ENCODE peak calls at places on chromosomes 6 and 20, in eight cellular contexts. O is posterior cingulate gyrus; Q is ACHN; R is stimulated activated CD4-positive, alpha-beta T cell treated with anti-CD3 and anti-CD28 coated beads, Interleukin-2, amount 100 ng/mL, for 24 hours; T is Jurkat, Clone E6-1; W is NCI-H748 treated with DMSO at 0.1 percent for 48 hours; A is IMR-90; F is iPS-NIHi11. C is an unnamed sample.

GRCh38 chr6:136486357-136486756 is 63.9 kb downstream of the MAP7 start:
- DNase-seq in A (no peak), W (no peak), O (no peak), F (no peak), R (no peak), Q (no peak), T (no peak), C (no peak)

GRCh38 chr20:2195614-2196013 is 94.0 kb downstream of the STK35 start:
- DNase-seq in Q (no peak), F (no peak), O (no peak), R (no peak), A (no peak), T (no peak), W (no peak), C (no peak)

GRCh38 chr6:163943647-163944395 is 529.3 kb downstream of the QKI start:
- DNase-seq in R (no peak), A (peak; percentile 35), W (peak; percentile 33), F (peak; percentile 65), Q (no peak), T (no peak), O (peak; percentile 91), C (peak; percentile 48)

GRCh38 chr6:144278659-144279314 is 6.3 kb upstream of the UTRN start:
- DNase-seq in F (peak; percentile 16), T (no peak), Q (no peak), W (no peak), O (no peak), A (no peak), R (no peak), C (no peak)

GRCh38 chr20:43936371-43936770 is 21.7 kb downstream of the TOX2 start:
- DNase-seq in T (no peak), R (no peak), A (peak; percentile 42), F (no peak), O (no peak), W (no peak), Q (no peak), C (peak; percentile 36)

GRCh38 chr6:30821862-30822784 is 62.2 kb upstream of the DDR1 start:
- DNase-seq in T (no peak), Q (peak; percentile 54), R (no peak), W (no peak), F (no peak), A (no peak), O (no peak), C (peak; percentile 58)

GRCh38 chr6:134753001-134753400 is 196.9 kb downstream of the ALDH8A1 start:
- DNase-seq in R (no peak), O (no peak), F (no peak), T (no peak), Q (peak; percentile 34), A (no peak), W (no peak), C (no peak)

GRCh38 chr6:26125015-26125690 is 37.9 kb downstream of the HFE start:
- DNase-seq in F (no peak), A (no peak), R (peak; percentile 25), Q (no peak), T (peak; percentile 44), O (no peak), W (peak; percentile 42), C (no peak)

GRCh38 chr20:34922654-34923381 is 32.8 kb downstream of the GSS start:
- DNase-seq in R (no peak), F (peak; percentile 22), O (no peak), A (peak; percentile 83), Q (peak; percentile 40), W (no peak), T (no peak), C (peak; percentile 85)

GRCh38 chr6:112030965-112031660 is 22.8 kb upstream of the CCN6 start:
- DNase-seq in W (no peak), F (no peak), T (no peak), O (no peak), A (no peak), Q (no peak), R (no peak), C (no peak)

GRCh38 chr6:37273697-37274096 is 15.8 kb upstream of the TMEM217 start:
- DNase-seq in W (no peak), Q (no peak), R (no peak), A (no peak), O (no peak), T (no peak), F (no peak), C (no peak)

GRCh38 chr6:157985378-157986155 is 3.9 kb downstream of the SYNJ2 start:
- DNase-seq in T (no peak), W (peak; percentile 83), O (peak; percentile 87), F (no peak), Q (no peak), A (no peak), R (no peak), C (no peak)

GRCh38 chr6:2848851-2849250 is 7.2 kb upstream of the SERPINB1 start:
- DNase-seq in T (peak; percentile 54), W (peak; percentile 35), Q (no peak), F (peak; percentile 57), A (no peak), R (peak; percentile 72), O (no peak), C (no peak)

C was measured in fibroblast of lung.